ENCODE peak calls at places on chromosomes 4 and X, in seven cellular contexts. S is T-helper 1 cell; Y is brain microvascular endothelial cell; R is activated naive CD4-positive, alpha-beta T cell treated with Interleukin-2 at 50 U/mL for 16 hours; E is WTC11; M is GM04504; V is left ventricle myocardium inferior. Q is an unnamed sample.

GRCh38 chr4:2792711-2793577 is at the start of gene SH3BP2:
- DNase-seq in S (peak; percentile 61), Y (no peak), R (peak; percentile 64), E (peak; percentile 88), M (no peak), V (peak; percentile 92), Q (peak; percentile 66)

GRCh38 chr4:144709159-144709558 is 63.2 kb downstream of the HHIP start:
- DNase-seq in S (no peak), Y (peak; percentile 81), R (no peak), E (no peak), M (no peak), V (no peak), Q (peak; percentile 47)

GRCh38 chr4:76896731-76897521 is 1.0 kb downstream of the SOWAHB start:
- DNase-seq in S (peak; percentile 21), Y (no peak), R (no peak), E (peak; percentile 65), M (no peak), V (peak; percentile 17), Q (peak; percentile 9)

GRCh38 chr4:162475221-162475620 is 311.4 kb upstream of the FSTL5 start:
- DNase-seq in S (no peak), Y (peak; percentile 12), R (no peak), E (no peak), M (no peak), V (no peak), Q (no peak)

GRCh38 chrX:130393451-130394074 is 8.1 kb upstream of the GPR119 start:
- DNase-seq in S (no peak), Y (peak; percentile 22), R (peak; percentile 1), E (peak; percentile 50), M (peak; percentile 33), V (no peak), Q (peak; percentile 62)

GRCh38 chrX:81195712-81196111 is 6.0 kb downstream of the HMGN5 start:
- DNase-seq in S (peak; percentile 23), Y (peak; percentile 40), R (peak; percentile 51), E (peak; percentile 45), M (peak; percentile 16), V (peak; percentile 9), Q (peak; percentile 47)

GRCh38 chr4:111854494-111855087 is 290.7 kb upstream of the FAM241A start:
- DNase-seq in S (no peak), Y (peak; percentile 3), R (no peak), E (no peak), M (peak; percentile 38), V (no peak), Q (peak; percentile 75)

GRCh38 chr4:133799916-133800315 is 401.7 kb downstream of the PABPC4L start:
- DNase-seq in S (no peak), Y (no peak), R (no peak), E (no peak), M (no peak), V (no peak), Q (no peak)

GRCh38 chrX:16743604-16744325 is 24.4 kb downstream of the SYAP1 start:
- DNase-seq in S (no peak), Y (peak; percentile 73), R (no peak), E (no peak), M (peak; percentile 60), V (no peak), Q (peak; percentile 62)

GRCh38 chr4:29970626-29971025 is 749.5 kb upstream of the PCDH7 start:
- DNase-seq in S (no peak), Y (no peak), R (no peak), E (no peak), M (no peak), V (no peak), Q (no peak)

GRCh38 chrX:109187473-109188168 is 294.3 kb downstream of the GUCY2F start:
- DNase-seq in S (no peak), Y (no peak), R (no peak), E (no peak), M (no peak), V (no peak), Q (no peak)

GRCh38 chrX:31546130-31546529 is 474.3 kb upstream of the FTHL17 start:
- DNase-seq in S (no peak), Y (peak; percentile 78), R (no peak), E (no peak), M (peak; percentile 39), V (no peak), Q (peak; percentile 76)

GRCh38 chrX:78321809-78322208 is 5.6 kb downstream of the CYSLTR1 start:
- DNase-seq in S (peak; percentile 21), Y (no peak), R (peak; percentile 14), E (no peak), M (no peak), V (peak; percentile 14), Q (no peak)

GRCh38 chr4:125334936-125335335 is 20.2 kb downstream of the FAT4 start:
- DNase-seq in S (no peak), Y (no peak), R (no peak), E (no peak), M (no peak), V (no peak), Q (no peak)

GRCh38 chr4:163110442-163110841 is 56.2 kb downstream of the NAF1 start:
- DNase-seq in S (no peak), Y (no peak), R (no peak), E (no peak), M (no peak), V (no peak), Q (no peak)

GRCh38 chr4:160819791-160820190 is 1344.0 kb downstream of the FSTL5 start:
- DNase-seq in S (no peak), Y (no peak), R (no peak), E (no peak), M (no peak), V (no peak), Q (no peak)

GRCh38 chr4:56723201-56723605 is 42.1 kb upstream of the HOPX start:
- DNase-seq in S (no peak), Y (no peak), R (peak; percentile 32), E (no peak), M (no peak), V (no peak), Q (no peak)

GRCh38 chrX:15242899-15243555 is 26.9 kb downstream of the ASB9 start:
- DNase-seq in S (peak; percentile 8), Y (peak; percentile 53), R (peak; percentile 27), E (no peak), M (peak; percentile 24), V (no peak), Q (peak; percentile 50)

GRCh38 chrX:70042399-70043371 is 7.1 kb downstream of the AWAT2 start:
- DNase-seq in S (no peak), Y (peak; percentile 20), R (no peak), E (no peak), M (no peak), V (no peak), Q (no peak)

GRCh38 chr4:182576609-182577289 is 333.5 kb downstream of the TENM3 start:
- DNase-seq in S (no peak), Y (peak; percentile 12), R (no peak), E (no peak), M (no peak), V (no peak), Q (no peak)

GRCh38 chrX:22192419-22193086 is 80.2 kb upstream of the CBLL2 start:
- DNase-seq in S (peak; percentile 9), Y (peak; percentile 51), R (peak; percentile 50), E (peak; percentile 62), M (peak; percentile 30), V (peak; percentile 25), Q (peak; percentile 51)

GRCh38 chrX:53071604-53072417 is 10.4 kb upstream of the TSPYL2 start:
- DNase-seq in S (peak; percentile 54), Y (peak; percentile 39), R (peak; percentile 60), E (peak; percentile 55), M (peak; percentile 34), V (peak; percentile 51), Q (peak; percentile 46)

GRCh38 chr4:637536-637935 is 12.2 kb downstream of the PDE6B start:
- DNase-seq in S (no peak), Y (peak; percentile 18), R (no peak), E (peak; percentile 10), M (no peak), V (no peak), Q (no peak)

GRCh38 chrX:56385336-56385735 is 153.2 kb downstream of the KLF8 start:
- DNase-seq in S (peak; percentile 4), Y (no peak), R (no peak), E (no peak), M (no peak), V (no peak), Q (no peak)